ENCODE peak calls at places on chromosomes 13 and 19, in five cellular contexts. L is A549, Z is GM12891, R is NB4, B is heart left ventricle. U is an unnamed sample.

GRCh38 chr13:60214213-60215079 is 50.7 kb upstream of the DIAPH3 start:
- DNase-seq in L (no peak), Z (no peak), R (no peak), B (no peak), U (no peak)

GRCh38 chr13:73411067-73411809 is 352.4 kb downstream of the KLF5 start:
- DNase-seq in L (peak; percentile 13), Z (no peak), R (no peak), B (no peak), U (no peak)

GRCh38 chr13:72864142-72865035 is 82.5 kb downstream of the PIBF1 start:
- DNase-seq in L (no peak), Z (no peak), R (no peak), B (no peak), U (no peak)

GRCh38 chr19:49544154-49544553 is 16.4 kb downstream of the RCN3 start:
- DNase-seq in L (no peak), Z (no peak), R (no peak), B (no peak), U (no peak)

GRCh38 chr13:102400619-102401125 is 1.2 kb downstream of the FGF14 start:
- DNase-seq in L (no peak), Z (no peak), R (no peak), B (peak; percentile 28), U (no peak)

GRCh38 chr19:32708457-32708856 is 11.1 kb upstream of the TDRD12 start:
- DNase-seq in L (peak; percentile 38), Z (no peak), R (no peak), B (no peak), U (no peak)

GRCh38 chr19:1814833-1815604 is 2.9 kb upstream of the ATP8B3 start:
- DNase-seq in L (no peak), Z (no peak), R (no peak), B (no peak), U (no peak)

GRCh38 chr13:25207291-25207690 is 35.2 kb upstream of the AMER2 start:
- DNase-seq in L (no peak), Z (no peak), R (no peak), B (no peak), U (no peak)

GRCh38 chr13:109707044-109707794 is 79.2 kb downstream of the IRS2 start:
- DNase-seq in L (no peak), Z (no peak), R (peak; percentile 80), B (no peak), U (peak; percentile 67)

GRCh38 chr13:47420568-47420967 is 523.7 kb upstream of the HTR2A start:
- DNase-seq in L (no peak), Z (no peak), R (no peak), B (no peak), U (no peak)

GRCh38 chr13:96824110-96824509 is 170.2 kb downstream of the OXGR1 start:
- DNase-seq in L (no peak), Z (no peak), R (peak; percentile 33), B (no peak), U (no peak)

GRCh38 chr19:50330365-50331078 is 1.3 kb upstream of the KCNC3 start:
- DNase-seq in L (peak; percentile 87), Z (peak; percentile 80), R (peak; percentile 79), B (peak; percentile 88), U (peak; percentile 58)

GRCh38 chr19:47032171-47032811 is 12.7 kb downstream of the NPAS1 start:
- DNase-seq in L (peak; percentile 67), Z (peak; percentile 66), R (peak; percentile 73), B (no peak), U (peak; percentile 63)

GRCh38 chr19:55044286-55044685 is 6.2 kb upstream of the GP6 start:
- DNase-seq in L (no peak), Z (no peak), R (no peak), B (no peak), U (no peak)

GRCh38 chr19:57850553-57851017 is 926 bp downstream of the ZNF587 start:
- DNase-seq in L (peak; percentile 41), Z (no peak), R (no peak), B (no peak), U (peak; percentile 52)

GRCh38 chr13:32117696-32118095 is 86.1 kb downstream of the FRY start:
- DNase-seq in L (no peak), Z (no peak), R (peak; percentile 96), B (peak; percentile 69), U (no peak)

GRCh38 chr19:43648633-43649032 is 9.0 kb upstream of the CADM4 start:
- DNase-seq in L (no peak), Z (no peak), R (no peak), B (no peak), U (no peak)

GRCh38 chr13:97308735-97309429 is 86.7 kb downstream of the MBNL2 start:
- DNase-seq in L (peak; percentile 30), Z (no peak), R (no peak), B (no peak), U (no peak)

GRCh38 chr19:1235625-1236538 is 1.9 kb downstream of the CBARP start:
- DNase-seq in L (no peak), Z (no peak), R (no peak), B (no peak), U (no peak)

GRCh38 chr19:57212109-57212508 is 18.7 kb upstream of the AURKC start:
- DNase-seq in L (no peak), Z (no peak), R (no peak), B (no peak), U (no peak)

GRCh38 chr19:4455742-4456565 is 1.6 kb downstream of the UBXN6 start:
- DNase-seq in L (no peak), Z (peak; percentile 39), R (peak; percentile 59), B (peak; percentile 66), U (peak; percentile 78)

GRCh38 chr13:30410705-30411125 is 11.6 kb upstream of the UBE2L5 start:
- DNase-seq in L (no peak), Z (no peak), R (no peak), B (no peak), U (no peak)

GRCh38 chr19:53912653-53913052 is 3.6 kb downstream of the CACNG7 start:
- DNase-seq in L (peak; percentile 56), Z (no peak), R (peak; percentile 28), B (no peak), U (no peak)

GRCh38 chr13:113506025-113506685 is 15.6 kb upstream of the DCUN1D2 start:
- DNase-seq in L (no peak), Z (no peak), R (peak; percentile 85), B (no peak), U (peak; percentile 55)

GRCh38 chr19:5990289-5990797 is 12.4 kb upstream of the RANBP3 start:
- DNase-seq in L (peak; percentile 43), Z (no peak), R (no peak), B (no peak), U (no peak)

GRCh38 chr19:3778104-3778867 is 6.3 kb upstream of the RAX2 start:
- DNase-seq in L (no peak), Z (no peak), R (no peak), B (no peak), U (no peak)

GRCh38 chr19:55654323-55654832 is 457 bp upstream of the U2AF2 start:
- DNase-seq in L (peak; percentile 100), Z (peak; percentile 79), R (peak; percentile 95), B (peak; percentile 99), U (peak; percentile 99)

GRCh38 chr13:113638173-113638746 is 19.7 kb downstream of the ATP4B start:
- DNase-seq in L (no peak), Z (no peak), R (no peak), B (peak; percentile 9), U (no peak)

DNA sequence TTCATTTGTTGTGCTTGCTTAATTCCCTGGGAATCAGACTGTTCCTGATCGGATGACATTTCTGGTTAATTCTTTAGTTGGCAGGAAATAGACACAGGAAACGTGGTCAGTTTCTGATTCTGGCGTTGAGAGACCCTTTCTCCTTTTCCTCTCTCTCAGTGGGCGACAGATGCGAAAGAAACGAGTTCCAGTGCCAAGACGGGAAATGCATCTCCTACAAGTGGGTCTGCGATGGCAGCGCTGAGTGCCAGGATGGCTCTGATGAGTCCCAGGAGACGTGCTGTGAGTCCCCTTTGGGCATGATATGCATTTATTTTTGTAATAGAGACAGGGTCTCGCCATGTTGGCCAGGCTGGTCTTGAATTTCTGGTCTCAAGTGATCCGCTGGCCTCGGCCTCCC is 10.8 kb downstream of the LDLR start:
- DNase-seq in L (no peak), Z (no peak), R (no peak), B (no peak), U (no peak)
- TF ChIP-seq POLR2A in L (no peak), Z (no peak), R (no peak), B (no peak), U (no peak)

DNA sequence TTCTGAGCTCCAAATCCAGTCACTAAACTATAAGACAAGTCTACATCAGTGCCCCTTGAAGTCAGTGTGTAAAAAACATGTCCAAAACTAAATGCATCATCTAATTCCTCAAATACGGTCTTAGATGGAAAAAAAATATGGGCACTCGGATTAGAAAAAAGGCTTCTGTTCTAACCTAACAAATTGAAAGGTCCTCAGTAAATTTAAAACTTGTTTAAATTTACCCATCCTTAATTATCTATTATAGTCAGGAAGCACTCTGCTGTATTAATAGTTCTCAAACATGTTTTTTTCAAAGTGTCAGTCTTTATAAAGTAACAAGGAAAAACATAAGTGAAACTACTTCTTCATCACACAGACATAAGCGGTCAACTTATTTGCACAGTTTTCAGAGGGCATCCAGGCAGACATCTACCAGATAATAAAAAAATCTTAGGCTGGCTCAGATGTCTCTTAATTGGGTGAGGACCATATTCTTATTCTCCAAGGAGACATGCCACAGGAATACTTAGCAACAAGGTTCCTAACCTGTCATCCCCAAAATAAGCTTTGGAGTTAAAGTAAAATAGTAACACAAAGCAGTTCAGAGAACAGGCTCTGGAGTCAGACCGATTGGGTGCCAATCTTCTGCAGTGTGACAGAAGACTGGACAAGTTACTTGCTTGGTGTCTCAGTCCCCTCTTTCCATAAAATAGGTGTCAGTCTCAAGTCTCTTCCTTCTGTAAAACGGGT is 33.4 kb downstream of the ELF1 start:
- DNase-seq in L (no peak), Z (no peak), R (no peak), B (no peak), U (no peak)
- TF ChIP-seq POLR2A in L (no peak), Z (no peak), R (no peak), B (no peak), U (no peak)

GRCh38 chr13:77329133-77330008 is 2.5 kb upstream of the MYCBP2 start:
- DNase-seq in L (peak; percentile 92), Z (peak; percentile 56), R (peak; percentile 100), B (peak; percentile 85), U (peak; percentile 92)
- TF ChIP-seq POLR2A in L (peak; percentile 72), Z (peak; percentile 80), R (peak; percentile 90), B (no peak), U (peak; percentile 81)

DNA sequence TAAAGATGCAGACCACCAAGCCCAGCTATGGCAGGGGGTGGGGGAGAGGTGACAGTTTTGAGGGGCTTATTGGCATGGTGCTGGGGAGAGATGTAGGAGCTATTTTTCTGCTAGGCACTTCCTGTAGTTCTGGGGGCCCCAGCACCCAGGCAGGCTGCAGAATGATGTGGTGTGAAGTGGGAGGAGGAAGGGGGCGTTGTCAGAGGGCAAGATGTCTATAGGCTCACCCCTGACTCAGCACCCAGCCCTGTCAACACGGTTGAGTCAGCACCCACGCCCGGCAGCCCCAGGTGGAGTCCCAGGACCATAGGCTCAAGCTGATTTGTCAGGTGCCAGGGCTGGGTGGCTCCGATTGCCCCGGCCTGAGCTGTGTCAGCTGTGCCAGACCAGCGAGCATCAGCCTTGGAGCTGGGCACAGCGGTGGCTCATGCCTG is 5.8 kb downstream of the KLF2 start:
- DNase-seq in L (peak; percentile 90), Z (peak; percentile 66), R (peak; percentile 76), B (peak; percentile 79), U (peak; percentile 48)
- TF ChIP-seq POLR2A in L (no peak), Z (no peak), R (no peak), B (no peak), U (no peak)